ENCODE peak calls at places on chromosomes 12 and 14, in ten cellular contexts. Y is fibroblast of mammary gland, F is lung, U is tibial artery, L is brain microvascular endothelial cell, C is pancreas, Z is fibroblast of the aortic adventitia, E is heart left ventricle, W is AG09309, T is cardiac muscle cell. D is an unnamed sample.

GRCh38 chr12:26845057-26845666 is 12.2 kb upstream of the ITPR2 start:
- DNase-seq in Y (peak; percentile 57), E (peak; percentile 65), T (peak; percentile 76), C (peak; percentile 74), W (no peak), F (peak; percentile 54), Z (peak; percentile 63), U (peak; percentile 67), L (peak; percentile 58), D (peak; percentile 31)

GRCh38 chr12:39122562-39123204 is 217.3 kb upstream of the CPNE8 start:
- DNase-seq in Z (no peak), F (no peak), T (no peak), W (no peak), E (no peak), U (no peak), L (no peak), C (no peak), Y (no peak), D (no peak)

GRCh38 chr14:106506901-106507305 is 980.5 kb downstream of the TMEM121 start:
- DNase-seq in L (no peak), T (no peak), Z (no peak), Y (no peak), U (no peak), F (no peak), W (no peak), C (no peak), E (no peak), D (no peak)

GRCh38 chr14:57317248-57317833 is 48.6 kb downstream of the AP5M1 start:
- DNase-seq in Y (peak; percentile 81), T (peak; percentile 85), U (peak; percentile 66), Z (peak; percentile 86), C (peak; percentile 77), L (peak; percentile 72), F (peak; percentile 81), W (peak; percentile 42), E (peak; percentile 45), D (peak; percentile 82)

GRCh38 chr14:91378945-91379932 is 38.4 kb downstream of the CCDC88C start:
- DNase-seq in E (no peak), Z (no peak), T (no peak), C (no peak), U (no peak), F (no peak), W (no peak), L (no peak), Y (no peak), D (no peak)

GRCh38 chr14:101069666-101070362 is 166.3 kb upstream of the RTL1 start:
- DNase-seq in L (no peak), F (no peak), U (peak; percentile 43), T (no peak), C (no peak), Y (no peak), Z (no peak), E (no peak), W (no peak), D (no peak)

GRCh38 chr12:132227156-132227555 is 82.9 kb downstream of the NOC4L start:
- DNase-seq in Z (no peak), L (no peak), E (no peak), W (no peak), C (peak; percentile 47), Y (no peak), F (no peak), T (no peak), U (no peak), D (no peak)

GRCh38 chr14:100313464-100314230 is 7.4 kb upstream of the SLC25A29 start:
- DNase-seq in E (no peak), T (no peak), C (no peak), L (no peak), F (no peak), Z (no peak), Y (no peak), U (no peak), W (no peak), D (no peak)

GRCh38 chr12:9810721-9811120 is 16.6 kb upstream of the KLRF1 start:
- DNase-seq in T (no peak), L (no peak), F (no peak), Y (peak; percentile 68), E (no peak), C (no peak), Z (no peak), U (no peak), W (no peak), D (no peak)

GRCh38 chr14:91047174-91047753 is 13.2 kb downstream of the RPS6KA5 start:
- DNase-seq in C (no peak), L (no peak), T (no peak), U (no peak), Z (no peak), W (no peak), E (no peak), F (no peak), Y (no peak), D (no peak)

GRCh38 chr12:122318607-122319311 is 52.5 kb upstream of the VPS33A start:
- DNase-seq in T (peak; percentile 96), L (peak; percentile 68), E (no peak), C (no peak), U (no peak), F (no peak), Z (peak; percentile 99), Y (peak; percentile 92), W (peak; percentile 89), D (peak; percentile 85)

GRCh38 chr14:53153702-53154112 is 584 bp upstream of the DDHD1 start:
- DNase-seq in E (no peak), L (no peak), F (no peak), C (no peak), Z (no peak), T (no peak), W (no peak), Y (no peak), U (no peak), D (no peak)
- H3K4me3 ChIP-seq in E (peak overlapping the region; percentile 89), L (peak overlapping the region; percentile 86), F (peak overlapping the region; percentile 24), C (peak overlapping the region; percentile 64), Z (peak overlapping the region; percentile 93), T (peak overlapping the region; percentile 92), W (peak overlapping the region; percentile 93), Y (peak overlapping the region; percentile 49), U (peak overlapping the region; percentile 67), D (peak overlapping the region; percentile 85)

GRCh38 chr12:49678711-49679110 is 28.5 kb downstream of the FMNL3 start:
- DNase-seq in Y (no peak), Z (no peak), F (no peak), L (no peak), T (no peak), U (no peak), E (no peak), C (no peak), W (no peak), D (no peak)

GRCh38 chr12:49672351-49673181 is 34.6 kb downstream of the FMNL3 start:
- DNase-seq in Y (no peak), Z (peak; percentile 40), W (no peak), L (no peak), U (no peak), E (no peak), T (no peak), F (no peak), C (no peak), D (no peak)

GRCh38 chr12:49674318-49674985 is 32.8 kb downstream of the FMNL3 start:
- DNase-seq in W (no peak), Z (peak; percentile 41), E (peak; percentile 43), T (peak; percentile 40), Y (peak; percentile 61), F (no peak), C (no peak), L (peak; percentile 18), U (no peak), D (peak; percentile 45)

GRCh38 chr12:49673446-49674317 is 33.5 kb downstream of the FMNL3 start:
- DNase-seq in W (peak; percentile 76), F (peak; percentile 78), E (peak; percentile 96), Z (peak; percentile 96), L (peak; percentile 92), U (peak; percentile 97), Y (peak; percentile 94), T (peak; percentile 99), C (peak; percentile 88), D (peak; percentile 96)

DNA sequence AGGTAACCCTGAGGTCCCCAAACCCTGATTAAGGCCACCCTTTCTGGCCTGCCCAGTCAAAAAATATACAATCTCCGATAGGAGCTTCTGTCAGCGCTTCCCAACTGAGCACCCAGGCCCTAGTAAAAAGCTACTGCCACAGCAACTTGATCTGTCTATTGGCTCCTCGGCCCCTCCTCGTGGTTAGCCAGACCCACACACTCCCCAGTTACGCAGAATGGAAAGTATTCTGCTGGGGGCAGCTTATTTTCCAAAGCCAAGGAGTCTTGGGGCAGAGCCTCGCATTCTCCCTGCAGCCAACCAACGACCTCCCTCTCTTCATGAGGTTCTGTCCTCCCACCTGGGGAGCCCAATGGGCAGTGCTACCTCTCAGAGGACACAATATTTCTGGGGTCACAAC is 32.1 kb downstream of the FMNL3 start:
- DNase-seq in C (no peak), U (no peak), F (no peak), T (no peak), Y (no peak), W (no peak), E (no peak), L (no peak), Z (no peak), D (peak; percentile 47)
- TF ChIP-seq CTCF in C (no peak), U (no peak), F (no peak), T (no peak), Y (no peak), W (no peak), E (no peak), L (no peak), Z (no peak), D (no peak)

DNA sequence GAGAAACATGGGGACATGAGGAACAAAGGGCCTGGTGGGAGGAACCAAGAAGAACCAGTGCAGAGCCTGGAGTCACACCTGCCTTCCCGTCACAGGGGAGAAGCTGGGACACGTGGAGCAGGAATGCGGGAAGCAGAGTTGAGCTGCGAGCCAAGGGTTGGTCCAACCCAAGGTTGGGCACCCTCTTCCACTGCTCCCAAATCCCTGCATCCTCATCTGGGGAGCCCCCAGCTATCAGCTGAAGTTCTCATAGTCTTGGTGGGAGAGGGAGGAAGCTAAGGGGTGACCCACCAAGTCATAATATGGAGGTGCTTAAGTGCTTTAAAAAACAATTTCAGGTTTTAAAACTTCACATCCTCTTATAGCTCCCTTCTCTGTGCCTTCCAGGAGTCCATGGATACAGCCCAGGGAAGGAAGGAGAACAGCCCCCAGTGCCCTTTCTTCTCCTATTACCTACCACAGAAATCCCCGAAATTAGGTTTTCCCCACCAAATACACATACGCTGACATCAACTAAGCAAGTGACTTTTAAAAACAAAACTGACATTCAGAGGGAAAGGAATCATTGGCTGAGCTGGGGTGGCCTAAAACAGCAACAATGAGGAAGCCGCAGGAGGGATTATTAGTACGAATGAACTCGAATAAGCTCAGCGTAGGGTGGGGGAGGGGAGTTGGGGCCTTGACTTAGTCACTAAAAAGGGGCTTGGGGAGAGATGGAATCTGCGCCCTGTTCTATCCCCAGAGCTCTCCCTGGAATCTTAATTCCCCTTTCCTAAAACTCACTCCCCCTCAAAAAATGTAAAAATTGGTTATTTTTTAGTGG is 4.5 kb downstream of the MYL6 start:
- DNase-seq in L (peak; percentile 33), C (no peak), U (no peak), T (no peak), Y (no peak), E (no peak), F (no peak), W (no peak), Z (no peak), D (no peak)
- H3K4me3 ChIP-seq in L (no peak overlapping the region), C (no peak overlapping the region), U (no peak overlapping the region), T (no peak overlapping the region), Y (no peak overlapping the region), E (no peak overlapping the region), F (no peak overlapping the region), W (no peak overlapping the region), Z (no peak overlapping the region), D (no peak overlapping the region)

DNA sequence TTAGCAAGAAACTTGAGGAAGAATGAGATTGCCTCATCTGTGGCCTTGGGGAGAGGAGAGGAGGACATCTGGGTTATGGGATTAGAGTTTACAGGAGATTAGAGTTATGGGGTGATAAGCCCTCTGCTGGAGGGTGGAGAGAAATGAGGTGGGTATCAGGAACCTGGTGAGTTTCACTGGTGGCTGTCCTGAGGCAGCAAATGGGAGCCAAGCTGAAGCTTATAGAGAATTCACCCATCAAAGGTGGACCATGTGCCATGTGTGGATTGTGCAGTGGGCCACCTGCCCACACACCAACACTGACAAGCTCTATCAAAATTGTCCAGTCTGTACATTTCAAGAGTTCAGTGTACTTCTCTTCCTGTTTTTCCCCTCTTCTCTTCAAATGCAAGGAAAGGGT is 135.3 kb downstream of the AEBP2 start:
- DNase-seq in Z (no peak), F (no peak), W (no peak), C (no peak), E (no peak), Y (no peak), T (no peak), L (no peak), U (no peak), D (no peak)
- TF ChIP-seq CTCF in Z (peak; percentile 19), F (no peak), W (peak; percentile 8), C (no peak), E (no peak), Y (peak; percentile 9), T (peak; percentile 8), L (peak; percentile 38), U (no peak), D (peak; percentile 23)